ENCODE peak calls at places on chromosomes 5 and 9, in four cellular contexts. Q is H1, W is suprapubic skin, P is stomach. O is an unnamed sample.

GRCh38 chr5:90488791-90489190 is 14.1 kb downstream of the POLR3G start:
- DNase-seq in Q (no peak), W (no peak), P (no peak), O (no peak)

GRCh38 chr9:134592819-134593200 is 48.8 kb upstream of the COL5A1 start:
- DNase-seq in Q (no peak), W (no peak), P (no peak), O (no peak)

GRCh38 chr9:130991227-130992058 is 17.5 kb upstream of the LAMC3 start:
- DNase-seq in Q (no peak), W (no peak), P (no peak), O (no peak)

GRCh38 chr5:74866653-74867162 is 521 bp upstream of the FAM169A start:
- DNase-seq in Q (peak; percentile 73), W (no peak), P (no peak), O (no peak)

GRCh38 chr5:77431286-77431685 is 60.8 kb downstream of the WDR41 start:
- DNase-seq in Q (no peak), W (no peak), P (no peak), O (no peak)

GRCh38 chr5:131541071-131541470 is 94.0 kb downstream of the RAPGEF6 start:
- DNase-seq in Q (no peak), W (no peak), P (no peak), O (no peak)

GRCh38 chr5:173213236-173213933 is 21.6 kb downstream of the NKX2-5 start:
- DNase-seq in Q (no peak), W (no peak), P (no peak), O (no peak)

GRCh38 chr5:135441919-135442318 is 5.2 kb downstream of the DCANP1 start:
- DNase-seq in Q (peak; percentile 24), W (no peak), P (no peak), O (no peak)

GRCh38 chr5:181187500-181188213 is 17.3 kb downstream of the TRIM7 start:
- DNase-seq in Q (peak; percentile 97), W (peak; percentile 89), P (peak; percentile 73), O (no peak)

GRCh38 chr9:35604578-35605335 is at the start of gene TESK1:
- DNase-seq in Q (peak; percentile 92), W (peak; percentile 86), P (peak; percentile 89), O (no peak)

GRCh38 chr9:98380065-98380681 is 124.7 kb upstream of the TBC1D2 start:
- DNase-seq in Q (peak; percentile 55), W (no peak), P (no peak), O (no peak)

GRCh38 chr9:123127512-123128075 is 94.1 kb downstream of the GPR21 start:
- DNase-seq in Q (no peak), W (no peak), P (no peak), O (no peak)

GRCh38 chr9:13397661-13398060 is 118.2 kb upstream of the MPDZ start:
- DNase-seq in Q (no peak), W (no peak), P (no peak), O (no peak)

GRCh38 chr9:119375892-119376291 is 6.7 kb upstream of the BRINP1 start:
- DNase-seq in Q (no peak), W (no peak), P (no peak), O (peak; percentile 5)

GRCh38 chr5:102865510-102866314 is 110.6 kb downstream of the PAM start:
- DNase-seq in Q (peak; percentile 78), W (peak; percentile 84), P (peak; percentile 67), O (peak; percentile 4)

GRCh38 chr5:123209163-123210013 is 120.3 kb downstream of the PRDM6 start:
- DNase-seq in Q (no peak), W (no peak), P (no peak), O (no peak)

GRCh38 chr5:51043740-51044139 is 339.5 kb upstream of the ISL1 start:
- DNase-seq in Q (no peak), W (no peak), P (no peak), O (no peak)

GRCh38 chr9:126515873-126516505 is 97.7 kb upstream of the LMX1B start:
- DNase-seq in Q (no peak), W (no peak), P (no peak), O (no peak)

GRCh38 chr9:81318571-81318970 is 370.8 kb downstream of the TLE1 start:
- DNase-seq in Q (no peak), W (no peak), P (no peak), O (no peak)

GRCh38 chr5:150559701-150560100 is 51.8 kb downstream of the NDST1 start:
- DNase-seq in Q (no peak), W (no peak), P (no peak), O (no peak)

GRCh38 chr5:111017731-111018130 is 53.8 kb upstream of the TSLP start:
- DNase-seq in Q (no peak), W (no peak), P (no peak), O (no peak)

GRCh38 chr5:157113007-157113406 is 4.2 kb upstream of the HAVCR2 start:
- DNase-seq in Q (no peak), W (no peak), P (no peak), O (peak; percentile 38)

GRCh38 chr5:115735108-115735998 is 81.1 kb downstream of the CDO1 start:
- DNase-seq in Q (no peak), W (no peak), P (no peak), O (no peak)

GRCh38 chr5:169944115-169944514 is 36.2 kb downstream of the INSYN2B start:
- DNase-seq in Q (no peak), W (no peak), P (no peak), O (no peak)

GRCh38 chr9:123820139-123820538 is 109.8 kb downstream of the DENND1A start:
- DNase-seq in Q (no peak), W (no peak), P (no peak), O (peak; percentile 25)

GRCh38 chr9:105341784-105342183 is 97.3 kb downstream of the SLC44A1 start:
- DNase-seq in Q (no peak), W (no peak), P (no peak), O (no peak)

GRCh38 chr5:76641514-76642120 is 18.4 kb upstream of the F2RL2 start:
- DNase-seq in Q (peak; percentile 76), W (no peak), P (peak; percentile 67), O (peak; percentile 1)

GRCh38 chr5:42950466-42951168 is 89.5 kb downstream of the ANXA2R start:
- DNase-seq in Q (no peak), W (no peak), P (peak; percentile 74), O (peak; percentile 66)
- TF ChIP-seq POLR2AphosphoS5 in Q (no peak), W (peak; percentile 25), P (peak; percentile 33), O (peak; percentile 21)

DNA sequence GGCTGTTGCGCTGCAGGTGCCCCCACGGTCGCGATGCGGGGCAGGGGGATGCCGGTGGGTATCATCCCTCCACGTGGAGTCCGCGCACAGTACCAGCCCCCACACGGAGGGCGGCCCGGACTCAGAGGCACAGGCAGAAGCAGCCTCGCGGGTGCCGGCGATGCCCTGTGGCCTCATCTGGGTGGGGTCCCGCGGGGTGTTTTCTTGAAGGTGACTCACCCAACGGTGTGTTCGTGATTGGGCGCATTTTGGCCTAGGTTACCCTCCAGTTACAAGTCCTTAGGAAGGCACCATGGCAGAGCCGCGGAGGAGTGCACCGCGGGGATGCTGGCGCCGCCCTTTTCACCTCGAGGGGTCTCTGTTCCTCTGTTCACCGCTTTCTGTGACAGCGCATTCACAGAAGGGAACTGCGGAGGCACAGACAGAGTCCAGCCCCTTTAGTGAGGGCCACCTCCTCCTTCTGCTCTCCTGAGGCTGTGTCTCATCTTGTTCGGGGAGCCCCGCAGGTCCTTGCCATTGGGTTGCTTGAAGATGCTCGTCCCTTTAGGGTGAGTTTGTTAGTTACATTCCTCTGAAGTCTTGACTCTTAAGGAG is 21.6 kb upstream of the EXOC3 start:
- DNase-seq in Q (no peak), W (peak; percentile 77), P (no peak), O (no peak)
- TF ChIP-seq POLR2AphosphoS5 in Q (no peak), W (no peak), P (no peak), O (no peak)

GRCh38 chr5:61289241-61289640 is 42.8 kb upstream of the ZSWIM6 start:
- DNase-seq in Q (no peak), W (no peak), P (no peak), O (no peak)
- TF ChIP-seq POLR2AphosphoS5 in Q (no peak), W (no peak), P (no peak), O (no peak)

GRCh38 chr9:32565967-32566366 is 7.0 kb downstream of the NDUFB6 start:
- DNase-seq in Q (no peak), W (no peak), P (no peak), O (no peak)
- TF ChIP-seq POLR2AphosphoS5 in Q (no peak), W (no peak), P (no peak), O (no peak)

DNA sequence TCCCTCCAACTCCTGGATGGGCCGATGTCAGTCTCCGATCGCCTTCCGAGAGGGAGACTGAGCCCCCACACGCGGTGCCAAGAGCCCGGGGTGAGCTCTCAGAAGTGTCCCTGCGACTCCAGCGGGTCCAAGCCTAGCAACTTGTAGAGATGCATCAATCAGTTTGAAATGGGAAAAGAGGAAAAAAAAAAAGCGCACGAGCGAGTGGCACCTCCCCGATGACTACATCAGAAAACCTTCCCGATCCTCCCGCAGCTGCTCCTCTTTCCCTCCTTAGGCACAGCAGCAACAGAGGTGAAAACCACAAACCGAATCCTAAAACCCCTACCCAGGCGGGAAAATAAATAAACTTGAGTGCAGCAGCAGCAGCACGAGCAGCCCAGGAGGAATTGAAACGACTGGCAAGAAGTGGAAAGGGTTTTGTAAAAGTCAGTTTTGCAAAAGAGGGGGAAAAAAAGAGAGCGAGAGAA is 1.0 kb upstream of the EFNA5 start:
- DNase-seq in Q (peak; percentile 76), W (no peak), P (no peak), O (no peak)
- TF ChIP-seq POLR2AphosphoS5 in Q (no peak), W (no peak), P (no peak), O (no peak)

DNA sequence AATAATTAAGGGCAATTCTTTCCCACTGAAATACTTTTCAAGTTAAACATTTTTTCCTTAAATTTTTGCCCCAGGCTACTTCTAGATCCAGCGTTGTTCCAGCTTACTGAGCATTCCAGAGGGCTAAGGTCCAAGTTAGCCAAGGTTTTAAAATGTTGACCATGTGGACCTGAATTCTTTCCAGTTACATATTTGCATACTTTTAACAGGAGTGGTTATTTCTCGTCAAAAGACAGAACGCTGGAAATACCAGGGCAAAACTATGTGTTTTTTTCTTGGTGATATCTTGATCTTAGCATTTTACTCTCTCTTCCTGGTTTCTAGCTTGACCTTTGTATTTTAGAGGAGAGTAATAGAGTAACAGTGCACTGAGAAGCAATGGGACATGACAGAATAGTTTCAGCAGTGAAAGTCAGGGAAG is 32.8 kb downstream of the TMC1 start:
- DNase-seq in Q (no peak), W (no peak), P (no peak), O (no peak)
- TF ChIP-seq POLR2AphosphoS5 in Q (no peak), W (no peak), P (no peak), O (no peak)